ENCODE peak calls at places on chromosomes 7 and 10, in seven cellular contexts. I is mesenchymal stem cell; D is left lobe of liver; C is stimulated activated CD4-positive, alpha-beta T cell treated with anti-CD3 and anti-CD28 coated beads, TNF-alpha, amount 100 ng/mL, for 48 hours; F is BE2C; P is stimulated activated naive B cell treated with anti-CD40 and anti-IgM and Interleukin-4, amounts not matched to agents 10 μg/mL and 1 μg/mL and 100 μg/mL, for 72 hours; M is IMR-90. V is an unnamed sample.

GRCh38 chr7:77327932-77328628 is 88.1 kb downstream of the GSAP start:
- DNase-seq in I (no peak), D (no peak), C (no peak), F (no peak), P (no peak), M (no peak), V (no peak)

GRCh38 chr7:51316262-51316665 is 345 bp downstream of the COBL start:
- DNase-seq in I (no peak), D (peak; percentile 77), C (no peak), F (no peak), P (no peak), M (no peak), V (no peak)

GRCh38 chr10:59016043-59016442 is 160.4 kb upstream of the PHYHIPL start:
- DNase-seq in I (no peak), D (no peak), C (no peak), F (no peak), P (no peak), M (no peak), V (no peak)

GRCh38 chr10:119421887-119422684 is 120.4 kb downstream of the RGS10 start:
- DNase-seq in I (peak; percentile 44), D (no peak), C (no peak), F (peak; percentile 70), P (no peak), M (peak; percentile 57), V (no peak)

GRCh38 chr7:18356195-18356645 is 139.3 kb upstream of the HDAC9 start:
- DNase-seq in I (peak; percentile 57), D (no peak), C (no peak), F (no peak), P (no peak), M (peak; percentile 28), V (no peak)

GRCh38 chr7:137832382-137832781 is 14.4 kb downstream of the DGKI start:
- DNase-seq in I (no peak), D (no peak), C (no peak), F (no peak), P (no peak), M (no peak), V (no peak)

GRCh38 chr10:110260746-110261477 is 43.8 kb downstream of the SMNDC1 start:
- DNase-seq in I (peak; percentile 32), D (no peak), C (no peak), F (no peak), P (no peak), M (peak; percentile 60), V (no peak)

GRCh38 chr7:80273327-80273726 is 138.7 kb downstream of the GNAI1 start:
- DNase-seq in I (peak; percentile 92), D (no peak), C (no peak), F (no peak), P (no peak), M (peak; percentile 65), V (no peak)

GRCh38 chr10:29397221-29397620 is 108.4 kb downstream of the LYZL1 start:
- DNase-seq in I (no peak), D (no peak), C (no peak), F (no peak), P (no peak), M (no peak), V (no peak)

GRCh38 chr10:70571236-70571635 is 31.3 kb downstream of the PRF1 start:
- DNase-seq in I (no peak), D (no peak), C (no peak), F (no peak), P (no peak), M (no peak), V (no peak)

GRCh38 chr7:151631149-151631967 is 111.7 kb upstream of the RHEB start:
- DNase-seq in I (peak; percentile 48), D (no peak), C (peak; percentile 4), F (no peak), P (no peak), M (no peak), V (no peak)

GRCh38 chr10:58701398-58702135 is 188.9 kb downstream of the BICC1 start:
- DNase-seq in I (no peak), D (no peak), C (no peak), F (no peak), P (no peak), M (peak; percentile 81), V (no peak)

GRCh38 chr10:16649757-16650156 is 128.1 kb upstream of the C1QL3 start:
- DNase-seq in I (peak; percentile 21), D (no peak), C (no peak), F (no peak), P (no peak), M (peak; percentile 21), V (no peak)

GRCh38 chr10:3766046-3766761 is 18.8 kb downstream of the KLF6 start:
- DNase-seq in I (peak; percentile 74), D (peak; percentile 38), C (no peak), F (no peak), P (no peak), M (peak; percentile 70), V (no peak)

GRCh38 chr10:115936926-115937755 is 335.9 kb downstream of the GFRA1 start:
- DNase-seq in I (peak; percentile 45), D (no peak), C (no peak), F (no peak), P (no peak), M (peak; percentile 69), V (no peak)

GRCh38 chr7:43439631-43440401 is 143.1 kb upstream of the STK17A start:
- DNase-seq in I (peak; percentile 60), D (no peak), C (peak; percentile 31), F (peak; percentile 68), P (peak; percentile 8), M (peak; percentile 47), V (no peak)

GRCh38 chr7:40232242-40232929 is 97.6 kb downstream of the SUGCT start:
- DNase-seq in I (peak; percentile 70), D (no peak), C (no peak), F (peak; percentile 28), P (no peak), M (peak; percentile 80), V (no peak)

GRCh38 chr7:54015251-54015650 is 526.9 kb upstream of the VSTM2A start:
- DNase-seq in I (peak; percentile 18), D (no peak), C (no peak), F (no peak), P (no peak), M (no peak), V (no peak)

GRCh38 chr7:18401757-18402156 is 93.8 kb upstream of the HDAC9 start:
- DNase-seq in I (no peak), D (no peak), C (no peak), F (no peak), P (no peak), M (no peak), V (no peak)

GRCh38 chr7:82109288-82109687 is 334.3 kb downstream of the CACNA2D1 start:
- DNase-seq in I (peak; percentile 31), D (no peak), C (no peak), F (no peak), P (no peak), M (peak; percentile 58), V (no peak)

GRCh38 chr10:86356306-86356705 is 10.3 kb downstream of the GRID1 start:
- DNase-seq in I (no peak), D (no peak), C (no peak), F (no peak), P (no peak), M (no peak), V (no peak)

GRCh38 chr7:391961-392524 is 102.1 kb downstream of the FOXL3 start:
- DNase-seq in I (no peak), D (peak; percentile 35), C (no peak), F (no peak), P (no peak), M (no peak), V (peak; percentile 61)

V was measured in coronary artery.